ENCODE peak calls at places on chromosomes 5 and 9, in seven cellular contexts. A is left ventricle myocardium inferior, L is lung, U is ascending aorta, I is mammary epithelial cell, J is GM23338, T is uterus. Q is an unnamed sample. For H3K4me1, the result is how much of the 10 kb centered on the place peaks cover.

GRCh38 chr5:73081093-73081492 is 39.3 kb upstream of the TMEM171 start:
- DNase-seq in A (no peak), L (no peak), U (no peak), I (no peak), J (no peak), T (no peak), Q (no peak)

GRCh38 chr5:155631116-155631515 is 617.6 kb downstream of the KIF4B start:
- DNase-seq in A (no peak), L (no peak), U (no peak), I (peak), J (no peak), T (no peak), Q (no peak)

GRCh38 chr5:39073759-39074008 is 515 bp downstream of the RICTOR start:
- DNase-seq in A (no peak), L (no peak), U (peak), I (no peak), J (no peak), T (peak), Q (no peak)

GRCh38 chr9:34994429-34995287 is 5.1 kb downstream of the DNAJB5 start:
- DNase-seq in A (no peak), L (no peak), U (peak), I (peak), J (peak), T (peak), Q (no peak)

GRCh38 chr9:33159760-33160127 is 7.4 kb downstream of the B4GALT1 start:
- DNase-seq in A (peak), L (peak), U (peak), I (peak), J (no peak), T (no peak), Q (peak)

GRCh38 chr5:145245354-145245753 is 589.8 kb downstream of the PRELID2 start:
- DNase-seq in A (no peak), L (no peak), U (no peak), I (no peak), J (peak), T (no peak), Q (no peak)

GRCh38 chr5:102700916-102701315 is 54.2 kb upstream of the PAM start:
- DNase-seq in A (no peak), L (no peak), U (no peak), I (no peak), J (no peak), T (no peak), Q (no peak)

GRCh38 chr5:16505904-16506303 is 40.3 kb upstream of the ZNF622 start:
- DNase-seq in A (no peak), L (no peak), U (no peak), I (no peak), J (no peak), T (no peak), Q (no peak)

GRCh38 chr9:101035098-101035497 is 6.6 kb downstream of the PLPPR1 start:
- DNase-seq in A (no peak), L (no peak), U (no peak), I (no peak), J (no peak), T (no peak), Q (no peak)

GRCh38 chr9:15642369-15642962 is 89.6 kb downstream of the CCDC171 start:
- DNase-seq in A (no peak), L (no peak), U (no peak), I (peak), J (peak), T (no peak), Q (no peak)

GRCh38 chr5:63262191-63262981 is 683.8 kb downstream of the LRRC70 start:
- DNase-seq in A (no peak), L (no peak), U (no peak), I (peak), J (no peak), T (no peak), Q (no peak)

GRCh38 chr5:162995568-162995967 is 441.8 kb upstream of the CCNG1 start:
- DNase-seq in A (no peak), L (no peak), U (no peak), I (no peak), J (no peak), T (no peak), Q (no peak)

GRCh38 chr5:110442856-110443255 is 283.6 kb downstream of the TMEM232 start:
- DNase-seq in A (no peak), L (no peak), U (no peak), I (no peak), J (no peak), T (no peak), Q (no peak)

GRCh38 chr9:18759836-18760235 is 273.2 kb downstream of the SAXO1 start:
- DNase-seq in A (no peak), L (no peak), U (no peak), I (no peak), J (no peak), T (no peak), Q (no peak)

GRCh38 chr9:111158375-111158774 is 120.1 kb upstream of the LPAR1 start:
- DNase-seq in A (no peak), L (no peak), U (no peak), I (no peak), J (no peak), T (no peak), Q (no peak)

GRCh38 chr5:98096155-98096554 is 677.3 kb upstream of the RGMB start:
- DNase-seq in A (no peak), L (no peak), U (no peak), I (peak), J (peak), T (no peak), Q (no peak)

DNA sequence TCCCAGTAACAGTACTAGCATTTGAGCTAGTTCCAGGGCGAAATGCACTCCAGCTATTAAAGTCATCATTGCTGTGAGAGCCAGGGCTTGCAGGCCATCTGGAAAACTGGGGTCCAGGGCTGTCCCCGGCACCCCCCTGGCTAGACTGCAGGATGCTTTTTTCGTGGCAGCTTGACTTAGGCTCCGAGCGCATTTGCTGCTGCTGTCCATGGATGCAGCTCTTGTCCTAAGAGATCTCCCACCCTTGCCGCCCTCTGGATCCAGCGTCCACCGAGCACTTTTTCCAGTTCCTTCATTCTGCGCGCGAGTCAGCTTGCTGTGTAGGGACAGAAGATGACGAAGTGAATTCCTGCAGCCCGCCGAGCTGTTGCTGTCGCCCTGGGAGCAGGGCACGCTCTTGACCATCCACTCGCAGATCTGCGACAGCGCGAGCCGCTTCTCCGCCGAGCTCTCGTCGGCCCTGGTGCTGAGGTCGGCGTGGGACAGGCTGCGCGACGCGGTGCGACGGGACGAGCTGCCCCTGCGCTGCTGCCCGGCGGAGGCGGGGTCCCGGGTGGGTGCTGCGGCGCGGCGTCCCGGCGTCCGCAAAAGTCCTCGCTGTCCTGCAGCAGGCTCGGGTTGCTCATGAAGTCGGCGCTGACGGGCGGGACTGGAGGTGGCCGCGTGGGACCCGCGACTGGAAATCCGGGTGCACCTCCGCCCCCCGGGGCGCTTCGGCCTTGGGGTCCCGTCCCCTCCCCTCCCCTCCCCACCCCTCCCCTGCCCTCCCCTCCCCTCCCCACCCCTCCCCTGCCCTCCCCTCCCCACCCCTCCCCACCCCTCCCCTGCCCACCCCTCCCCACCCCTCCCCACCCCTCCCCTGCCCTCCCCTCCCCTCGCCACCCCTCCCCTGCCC is 30.6 kb downstream of the OR2V1 start:
- DNase-seq in A (no peak), L (peak), U (peak), I (no peak), J (peak), T (no peak), Q (no peak)
- H3K4me3 ChIP-seq in A (peak), L (no peak), U (peak), I (no peak), J (peak), T (no peak), Q (no peak)

GRCh38 chr9:79617395-79617794 is 45.6 kb downstream of the TLE4 start:
- DNase-seq in A (no peak), L (peak), U (no peak), I (peak), J (no peak), T (peak), Q (no peak)

GRCh38 chr9:79615038-79615437 is 43.3 kb downstream of the TLE4 start:
- DNase-seq in A (no peak), L (no peak), U (no peak), I (no peak), J (no peak), T (no peak), Q (no peak)

GRCh38 chr9:79619930-79620329 is 48.2 kb downstream of the TLE4 start:
- DNase-seq in A (no peak), L (no peak), U (no peak), I (no peak), J (no peak), T (no peak), Q (no peak)

GRCh38 chr9:79616013-79616412 is 44.2 kb downstream of the TLE4 start:
- DNase-seq in A (no peak), L (no peak), U (no peak), I (no peak), J (no peak), T (no peak), Q (no peak)

DNA sequence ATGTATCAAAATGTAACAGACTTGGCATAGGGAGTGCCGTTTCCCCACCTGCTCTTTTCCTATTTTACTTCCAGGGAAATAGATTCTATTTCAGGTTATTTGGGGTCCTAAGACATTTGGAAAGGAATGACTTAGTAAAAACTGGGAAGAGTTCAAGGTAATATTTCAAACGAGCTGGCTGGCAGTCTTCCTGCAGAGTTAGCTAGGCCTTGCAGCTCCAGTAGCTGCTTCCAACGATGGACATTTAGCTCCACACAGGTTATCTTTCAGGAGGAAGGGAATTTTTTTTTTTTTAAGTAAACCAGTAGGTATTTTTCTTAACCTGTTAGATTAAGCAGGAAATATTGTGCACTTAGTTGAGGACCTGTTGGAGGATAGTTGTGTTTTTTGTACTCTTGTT is 45.2 kb downstream of the TLE4 start:
- DNase-seq in A (no peak), L (no peak), U (no peak), I (no peak), J (no peak), T (peak), Q (no peak)
- H3K4me1 ChIP-seq in A (under half), L (under half), U (under half), I (under half), J (under half), T (under half), Q (under half)

GRCh38 chr9:38106488-38106887 is 37.5 kb upstream of the SHB start:
- DNase-seq in A (no peak), L (no peak), U (no peak), I (no peak), J (no peak), T (no peak), Q (no peak)
- H3K4me3 ChIP-seq in A (no peak), L (no peak), U (no peak), I (no peak), J (no peak), T (no peak), Q (no peak)

DNA sequence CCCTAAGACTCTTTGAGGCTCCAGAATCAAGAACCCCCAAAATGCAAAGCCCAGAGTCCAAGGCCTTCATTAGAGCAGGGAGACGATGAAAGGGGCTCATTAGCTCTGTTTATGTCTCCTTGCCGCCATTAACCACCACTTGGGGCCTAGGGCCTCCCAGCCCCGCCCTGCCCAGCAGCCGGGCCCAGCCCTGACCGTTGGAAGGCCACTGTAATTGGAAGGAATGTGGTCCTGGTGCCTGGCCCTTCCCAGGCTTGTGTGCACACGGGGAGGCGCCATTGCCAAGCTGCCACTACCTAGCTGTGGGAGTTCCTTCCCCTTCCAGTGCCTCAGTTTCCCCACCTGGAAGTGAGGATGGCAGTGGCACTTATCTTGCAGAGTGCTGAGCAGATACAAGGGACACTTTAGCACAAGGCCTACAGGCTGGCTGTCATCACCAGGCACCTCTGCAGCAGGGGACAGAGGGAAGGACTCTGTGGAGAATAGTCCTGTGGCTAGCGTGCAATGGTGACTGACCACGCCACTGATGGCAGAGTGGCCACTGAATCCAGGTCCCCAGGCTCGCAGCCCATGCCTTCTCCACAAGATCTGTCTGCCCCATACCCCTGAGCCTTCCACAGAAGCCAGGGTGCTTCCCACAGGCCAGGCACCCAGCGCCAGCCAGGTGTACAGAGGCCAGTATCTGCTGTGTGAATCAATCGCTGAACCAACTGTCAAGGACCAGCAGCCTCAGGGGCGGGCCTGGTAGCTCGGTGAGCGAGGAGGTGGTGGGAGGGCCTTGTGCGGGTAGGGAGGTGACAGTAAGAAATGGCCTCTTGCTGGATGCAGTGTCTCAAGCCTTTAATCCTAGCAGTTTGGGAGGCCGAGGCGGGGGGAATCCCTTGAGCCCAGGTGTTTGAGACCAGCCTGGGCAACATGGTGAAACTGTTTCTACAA is 20.8 kb downstream of the GBGT1 start:
- DNase-seq in A (no peak), L (no peak), U (no peak), I (no peak), J (no peak), T (no peak), Q (no peak)
- H3K4me1 ChIP-seq in A (half or more), L (under half), U (under half), I (under half), J (under half), T (under half), Q (under half)

GRCh38 chr9:133735894-133736293 is 2.3 kb downstream of the SARDH start:
- DNase-seq in A (no peak), L (no peak), U (peak), I (no peak), J (no peak), T (no peak), Q (no peak)

GRCh38 chr9:133737774-133738038 is 446 bp downstream of the SARDH start:
- DNase-seq in A (no peak), L (no peak), U (no peak), I (no peak), J (no peak), T (no peak), Q (no peak)

GRCh38 chr9:133738039-133738805 is at the start of gene SARDH:
- DNase-seq in A (peak), L (peak), U (peak), I (no peak), J (peak), T (peak), Q (peak)

GRCh38 chr9:133738806-133739150 is 626 bp upstream of the SARDH start:
- DNase-seq in A (no peak), L (no peak), U (no peak), I (no peak), J (no peak), T (no peak), Q (no peak)

DNA sequence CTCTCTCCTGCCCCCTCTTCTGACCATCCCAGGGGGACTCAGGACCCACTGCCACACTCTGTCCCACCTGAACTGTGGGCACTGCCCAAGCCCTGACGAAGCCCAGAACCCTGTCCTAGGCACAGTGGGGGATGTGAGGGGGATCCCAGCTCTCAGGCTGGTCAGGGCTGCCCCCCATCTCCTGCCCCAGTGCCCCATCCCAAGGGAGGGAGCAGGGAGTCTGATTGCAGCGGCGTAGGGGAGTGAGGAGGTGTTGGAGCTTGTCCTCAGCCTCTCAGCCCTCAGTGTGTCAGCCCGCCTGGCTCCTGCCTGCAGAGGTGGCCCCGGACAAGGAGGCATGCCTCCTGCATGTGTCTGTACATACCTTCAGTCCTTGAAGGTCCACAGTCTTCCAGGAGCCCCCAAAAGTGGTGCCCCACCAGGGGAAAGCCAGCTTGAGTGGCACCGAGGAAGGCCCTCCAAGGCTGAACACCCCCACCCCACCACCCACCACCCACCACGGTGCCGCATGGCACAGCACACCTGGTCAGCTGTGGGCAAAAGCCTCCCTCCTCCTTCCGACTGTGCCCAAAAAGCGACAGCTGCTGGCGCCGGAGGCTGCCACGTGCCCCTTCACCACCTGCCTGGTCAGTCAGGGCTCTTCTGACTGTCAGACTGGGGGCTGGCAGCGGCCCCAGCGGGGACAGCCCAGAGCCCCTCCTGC is 930 bp downstream of the SARDH start:
- DNase-seq in A (no peak), L (no peak), U (peak), I (no peak), J (no peak), T (no peak), Q (no peak)
- H3K4me3 ChIP-seq in A (peak), L (no peak), U (no peak), I (no peak), J (peak), T (no peak), Q (no peak)

DNA sequence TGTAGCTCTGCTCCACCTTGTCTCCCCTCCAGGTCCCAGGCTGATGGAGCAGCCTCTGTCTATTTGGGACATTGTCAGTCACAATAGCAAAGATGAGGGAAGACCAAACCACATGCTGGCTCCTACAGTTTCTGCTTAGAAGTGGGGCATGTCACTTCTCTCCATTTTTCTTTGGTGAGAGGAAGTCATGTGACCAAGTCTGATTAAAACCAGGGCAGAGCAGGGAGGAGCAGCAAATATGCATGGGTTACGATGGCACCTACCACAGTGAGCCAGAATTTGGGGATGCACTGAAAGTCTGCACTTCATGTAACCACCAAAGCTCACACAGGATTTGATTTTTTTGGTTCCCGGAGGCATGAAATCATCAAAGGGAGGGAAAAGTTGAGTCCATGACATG is 234.6 kb downstream of the CDK5RAP2 start:
- DNase-seq in A (no peak), L (no peak), U (no peak), I (no peak), J (no peak), T (no peak), Q (no peak)
- H3K4me1 ChIP-seq in A (under half), L (under half), U (under half), I (under half), J (under half), T (under half), Q (under half)